ENCODE peak calls at places on chromosome 11, in five cellular contexts. One of them, this sample, is unnamed. For H3K27me3, the result is how much of the 10 kb centered on the place peaks cover.

GRCh38 chr11:116445108-116446047 is 327.4 kb downstream of the BUD13 start:
- DNase-seq in H1: peak
- DNase-seq in HepG2: no peak
- DNase-seq in SK-N-SH: no peak
- DNase-seq in K562: no peak
- DNase-seq in this sample: peak

GRCh38 chr11:110478410-110478809 is 48.7 kb downstream of the FDX1 start:
- DNase-seq in H1: no peak
- DNase-seq in HepG2: no peak
- DNase-seq in SK-N-SH: no peak
- DNase-seq in K562: peak
- DNase-seq in this sample: peak

GRCh38 chr11:31106963-31107576 is 262.5 kb downstream of the DCDC1 start:
- DNase-seq in H1: peak
- DNase-seq in HepG2: peak
- DNase-seq in SK-N-SH: peak
- DNase-seq in K562: peak
- DNase-seq in this sample: peak

GRCh38 chr11:64594159-64594939 is 3.3 kb downstream of the SLC22A12 start:
- DNase-seq in H1: no peak
- DNase-seq in HepG2: no peak
- DNase-seq in SK-N-SH: no peak
- DNase-seq in K562: no peak
- DNase-seq in this sample: no peak

GRCh38 chr11:36098976-36099375 is 155.1 kb downstream of the LDLRAD3 start:
- DNase-seq in H1: no peak
- DNase-seq in HepG2: no peak
- DNase-seq in SK-N-SH: no peak
- DNase-seq in K562: no peak
- DNase-seq in this sample: no peak

GRCh38 chr11:59205664-59206063 is 7.1 kb downstream of the MPEG1 start:
- DNase-seq in H1: no peak
- DNase-seq in HepG2: no peak
- DNase-seq in SK-N-SH: no peak
- DNase-seq in K562: no peak
- DNase-seq in this sample: no peak

GRCh38 chr11:108933630-108934029 is 268.8 kb downstream of the DDX10 start:
- DNase-seq in H1: no peak
- DNase-seq in HepG2: no peak
- DNase-seq in SK-N-SH: no peak
- DNase-seq in K562: peak
- DNase-seq in this sample: no peak

GRCh38 chr11:10564030-10564429 is 4.4 kb downstream of the LYVE1 start:
- DNase-seq in H1: no peak
- DNase-seq in HepG2: no peak
- DNase-seq in SK-N-SH: no peak
- DNase-seq in K562: no peak
- DNase-seq in this sample: no peak

GRCh38 chr11:50174189-50174588 is 141.5 kb downstream of the OR4C45 start:
- DNase-seq in H1: no peak
- DNase-seq in HepG2: no peak
- DNase-seq in SK-N-SH: no peak
- DNase-seq in K562: no peak
- DNase-seq in this sample: no peak

GRCh38 chr11:61599968-61600710 is 19.3 kb upstream of the SYT7 start:
- DNase-seq in H1: no peak
- DNase-seq in HepG2: no peak
- DNase-seq in SK-N-SH: no peak
- DNase-seq in K562: no peak
- DNase-seq in this sample: no peak

GRCh38 chr11:133476570-133477262 is 55.6 kb downstream of the OPCML start:
- DNase-seq in H1: no peak
- DNase-seq in HepG2: no peak
- DNase-seq in SK-N-SH: no peak
- DNase-seq in K562: no peak
- DNase-seq in this sample: no peak

GRCh38 chr11:19938051-19938856 is 222.0 kb downstream of the DBX1 start:
- DNase-seq in H1: no peak
- DNase-seq in HepG2: peak
- DNase-seq in SK-N-SH: peak
- DNase-seq in K562: peak
- DNase-seq in this sample: no peak

GRCh38 chr11:86180415-86180814 is 64.1 kb upstream of the EED start:
- DNase-seq in H1: no peak
- DNase-seq in HepG2: no peak
- DNase-seq in SK-N-SH: no peak
- DNase-seq in K562: no peak
- DNase-seq in this sample: no peak

GRCh38 chr11:86799680-86800075 is 664 bp upstream of the PRSS23 start:
- DNase-seq in H1: no peak
- DNase-seq in HepG2: no peak
- DNase-seq in SK-N-SH: peak
- DNase-seq in K562: no peak
- DNase-seq in this sample: no peak

GRCh38 chr11:101555366-101555765 is 28.4 kb downstream of the TRPC6 start:
- DNase-seq in H1: no peak
- DNase-seq in HepG2: no peak
- DNase-seq in SK-N-SH: no peak
- DNase-seq in K562: no peak
- DNase-seq in this sample: no peak

GRCh38 chr11:85821636-85822035 is 10.7 kb upstream of the SYTL2 start:
- DNase-seq in H1: no peak
- DNase-seq in HepG2: no peak
- DNase-seq in SK-N-SH: no peak
- DNase-seq in K562: no peak
- DNase-seq in this sample: no peak

GRCh38 chr11:65119670-65119995 is 2.1 kb upstream of the ZNHIT2 start:
- DNase-seq in H1: no peak
- DNase-seq in HepG2: no peak
- DNase-seq in SK-N-SH: no peak
- DNase-seq in K562: no peak
- DNase-seq in this sample: no peak

GRCh38 chr11:106425819-106426218 is 348.4 kb downstream of the AASDHPPT start:
- DNase-seq in H1: no peak
- DNase-seq in HepG2: no peak
- DNase-seq in SK-N-SH: no peak
- DNase-seq in K562: no peak
- DNase-seq in this sample: no peak
- H3K4me3 ChIP-seq in H1: no peak
- H3K4me3 ChIP-seq in HepG2: no peak
- H3K4me3 ChIP-seq in SK-N-SH: no peak
- H3K4me3 ChIP-seq in K562: no peak
- H3K4me3 ChIP-seq in this sample: no peak

GRCh38 chr11:121479355-121479754 is 26.6 kb upstream of the SORL1-AS1 start:
- DNase-seq in H1: no peak
- DNase-seq in HepG2: no peak
- DNase-seq in SK-N-SH: no peak
- DNase-seq in K562: no peak
- DNase-seq in this sample: peak

GRCh38 chr11:121473064-121473777 is 20.5 kb upstream of the SORL1-AS1 start:
- DNase-seq in H1: no peak
- DNase-seq in HepG2: no peak
- DNase-seq in SK-N-SH: no peak
- DNase-seq in K562: no peak
- DNase-seq in this sample: no peak

GRCh38 chr11:121478895-121479281 is 26.1 kb upstream of the SORL1-AS1 start:
- DNase-seq in H1: no peak
- DNase-seq in HepG2: no peak
- DNase-seq in SK-N-SH: no peak
- DNase-seq in K562: no peak
- DNase-seq in this sample: no peak

GRCh38 chr11:121478226-121478894 is 25.6 kb upstream of the SORL1-AS1 start:
- DNase-seq in H1: no peak
- DNase-seq in HepG2: no peak
- DNase-seq in SK-N-SH: no peak
- DNase-seq in K562: no peak
- DNase-seq in this sample: no peak

DNA sequence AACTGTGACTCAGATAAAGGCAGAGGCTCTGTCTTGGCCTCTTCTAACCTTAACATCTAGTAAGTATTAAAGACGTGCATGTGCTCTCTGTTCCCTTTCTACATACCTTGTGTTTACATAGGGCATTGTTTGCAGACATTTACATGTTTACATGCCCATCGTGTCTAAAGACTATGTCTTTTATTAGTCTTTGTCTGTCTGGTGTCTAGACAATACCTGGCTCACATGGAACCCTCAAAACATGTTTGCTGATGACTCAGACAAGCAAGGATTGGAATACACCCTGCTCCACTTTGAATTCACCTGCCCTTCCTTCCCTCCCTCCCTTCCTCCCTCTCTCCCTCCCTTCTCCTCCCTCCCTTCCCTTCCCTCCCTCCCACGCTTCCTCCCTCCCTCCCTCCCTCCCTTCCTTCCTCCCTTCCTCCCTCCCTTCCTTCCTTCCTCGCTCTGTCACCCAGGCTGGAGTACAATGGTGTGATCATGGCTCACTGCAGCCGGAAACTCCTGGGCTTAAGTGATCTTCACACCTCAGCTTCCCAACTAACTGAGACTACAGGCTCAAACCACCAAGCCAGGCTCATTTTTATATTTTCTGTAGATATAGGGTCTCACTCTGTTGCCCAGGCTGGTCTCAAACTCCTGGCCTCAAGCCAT is 23.7 kb upstream of the SORL1-AS1 start:
- DNase-seq in H1: no peak
- DNase-seq in HepG2: peak
- DNase-seq in SK-N-SH: no peak
- DNase-seq in K562: no peak
- DNase-seq in this sample: no peak
- TF ChIP-seq YY1 in H1: no peak
- TF ChIP-seq YY1 in HepG2: no peak
- TF ChIP-seq YY1 in SK-N-SH: no peak
- TF ChIP-seq YY1 in K562: no peak
- TF ChIP-seq YY1 in this sample: no peak

GRCh38 chr11:111490496-111490895 is 21.7 kb downstream of the BTG4 start:
- DNase-seq in H1: no peak
- DNase-seq in HepG2: no peak
- DNase-seq in SK-N-SH: no peak
- DNase-seq in K562: no peak
- DNase-seq in this sample: no peak
- H3K27me3 ChIP-seq in H1: under half
- H3K27me3 ChIP-seq in HepG2: under half
- H3K27me3 ChIP-seq in SK-N-SH: under half
- H3K27me3 ChIP-seq in K562: under half
- H3K27me3 ChIP-seq in this sample: under half

GRCh38 chr11:118673361-118674093 is 5.9 kb downstream of the TREH start:
- DNase-seq in H1: no peak
- DNase-seq in HepG2: peak
- DNase-seq in SK-N-SH: no peak
- DNase-seq in K562: no peak
- DNase-seq in this sample: no peak
- H3K4me3 ChIP-seq in H1: no peak
- H3K4me3 ChIP-seq in HepG2: no peak
- H3K4me3 ChIP-seq in SK-N-SH: no peak
- H3K4me3 ChIP-seq in K562: no peak
- H3K4me3 ChIP-seq in this sample: no peak